ENCODE peak calls at places on chromosomes 16 and 17, in ten cellular contexts. X is MCF 10A, A is BJ, D is tibial nerve, F is stomach, O is H9, K is HFFc6, J is lung, M is B cell, P is MM.1S. Q is an unnamed sample.

GRCh38 chr16:23124315-23124714 is 24.9 kb downstream of the USP31 start:
- DNase-seq in D (no peak), X (peak), F (no peak), M (no peak), A (no peak), K (peak), P (no peak), O (no peak), J (no peak), Q (no peak)

GRCh38 chr16:85316321-85316919 is 204.1 kb upstream of the CIBAR2 start:
- DNase-seq in A (no peak), X (peak), J (peak), P (peak), F (peak), D (no peak), M (no peak), K (peak), O (peak), Q (peak)

GRCh38 chr17:65093930-65094329 is 37.4 kb upstream of the GNA13 start:
- DNase-seq in P (no peak), O (no peak), A (no peak), F (no peak), D (no peak), J (no peak), M (no peak), X (no peak), K (no peak), Q (no peak)

GRCh38 chr17:68096111-68096510 is 60.6 kb downstream of the KPNA2 start:
- DNase-seq in K (no peak), A (no peak), D (no peak), X (no peak), J (no peak), P (no peak), O (no peak), F (no peak), M (no peak), Q (no peak)

GRCh38 chr17:12097326-12097725 is 76.6 kb downstream of the MAP2K4 start:
- DNase-seq in M (no peak), F (no peak), P (no peak), A (no peak), D (no peak), K (no peak), X (no peak), J (no peak), O (no peak), Q (no peak)

GRCh38 chr16:23729503-23730424 is 16.7 kb upstream of the ERN2 start:
- DNase-seq in D (no peak), X (peak), F (peak), A (no peak), P (no peak), O (peak), K (no peak), M (no peak), J (no peak), Q (no peak)

GRCh38 chr17:42243493-42243982 is 32.7 kb downstream of the STAT5B start:
- DNase-seq in A (no peak), X (no peak), M (no peak), O (no peak), K (no peak), F (no peak), P (no peak), D (no peak), J (no peak), Q (peak)

GRCh38 chr16:75256871-75257343 is 5.5 kb upstream of the BCAR1 start:
- DNase-seq in J (no peak), K (no peak), O (peak), F (peak), A (no peak), P (no peak), X (no peak), D (no peak), M (no peak), Q (peak)

GRCh38 chr16:50718061-50718760 is 23.7 kb upstream of the CYLD start:
- DNase-seq in D (no peak), X (no peak), J (no peak), F (no peak), O (no peak), K (peak), M (no peak), P (no peak), A (no peak), Q (no peak)

GRCh38 chr16:17283022-17283421 is 187.7 kb downstream of the XYLT1 start:
- DNase-seq in O (no peak), A (no peak), D (no peak), M (no peak), J (no peak), P (no peak), F (no peak), K (no peak), X (no peak), Q (peak)

GRCh38 chr16:1989826-1990335 is at the start of gene SYNGR3:
- DNase-seq in P (no peak), K (no peak), J (no peak), D (no peak), A (no peak), X (no peak), M (no peak), O (no peak), F (no peak), Q (no peak)

GRCh38 chr17:29143894-29144293 is 36.3 kb downstream of the MYO18A start:
- DNase-seq in A (no peak), X (peak), O (peak), M (no peak), F (no peak), P (peak), J (no peak), D (no peak), K (peak), Q (peak)

GRCh38 chr17:32488604-32489180 is 1.9 kb downstream of the CDK5R1 start:
- DNase-seq in F (no peak), O (no peak), J (no peak), D (no peak), K (no peak), M (no peak), X (no peak), A (no peak), P (no peak), Q (no peak)

GRCh38 chr17:32489320-32490100 is 2.7 kb downstream of the CDK5R1 start:
- DNase-seq in A (no peak), X (no peak), J (no peak), P (no peak), M (no peak), K (no peak), F (no peak), O (no peak), D (no peak), Q (no peak)

GRCh38 chr17:32488177-32488542 is 1.4 kb downstream of the CDK5R1 start:
- DNase-seq in J (no peak), X (no peak), A (no peak), K (no peak), O (no peak), P (no peak), F (no peak), M (no peak), D (no peak), Q (no peak)

GRCh38 chr17:32491371-32492280 is 4.8 kb downstream of the CDK5R1 start:
- DNase-seq in X (peak), K (no peak), D (no peak), F (no peak), A (no peak), O (no peak), P (no peak), J (no peak), M (no peak), Q (no peak)

GRCh38 chr17:32490101-32490482 is 3.3 kb downstream of the CDK5R1 start:
- DNase-seq in D (no peak), P (no peak), O (peak), A (no peak), M (no peak), K (no peak), X (no peak), F (no peak), J (no peak), Q (peak)
- TF ChIP-seq CTCF in D (no peak), P (no peak), O (no peak), A (no peak), M (no peak), K (no peak), X (no peak), F (no peak), J (no peak), Q (no peak)

GRCh38 chr16:88493879-88494278 is 40.8 kb downstream of the ZFPM1 start:
- DNase-seq in A (no peak), J (no peak), F (no peak), X (no peak), D (no peak), K (no peak), P (no peak), M (no peak), O (no peak), Q (no peak)

GRCh38 chr16:88498576-88499208 is 45.6 kb downstream of the ZFPM1 start:
- DNase-seq in A (no peak), M (no peak), X (no peak), O (no peak), J (no peak), K (no peak), P (no peak), F (no peak), D (no peak), Q (no peak)

GRCh38 chr16:88497561-88498420 is 44.7 kb downstream of the ZFPM1 start:
- DNase-seq in A (no peak), O (no peak), X (no peak), D (no peak), F (no peak), P (no peak), K (no peak), M (no peak), J (no peak), Q (no peak)

GRCh38 chr16:88494335-88495154 is 41.5 kb downstream of the ZFPM1 start:
- DNase-seq in J (no peak), F (no peak), X (no peak), D (no peak), P (no peak), K (no peak), O (peak), A (no peak), M (no peak), Q (no peak)

GRCh38 chr16:88495268-88495772 is 42.2 kb downstream of the ZFPM1 start:
- DNase-seq in D (no peak), F (no peak), A (no peak), X (no peak), J (no peak), O (no peak), K (no peak), M (no peak), P (no peak), Q (no peak)
- TF ChIP-seq CTCF in D (no peak), F (no peak), A (no peak), X (no peak), J (no peak), O (no peak), K (no peak), M (no peak), P (no peak), Q (no peak)

GRCh38 chr16:27516360-27516759 is 33.4 kb downstream of the GTF3C1 start:
- DNase-seq in M (no peak), J (no peak), O (no peak), X (no peak), F (no peak), D (no peak), P (no peak), K (no peak), A (no peak), Q (no peak)

GRCh38 chr16:27512061-27512460 is 37.7 kb downstream of the GTF3C1 start:
- DNase-seq in D (no peak), X (no peak), J (no peak), K (no peak), M (no peak), P (no peak), F (no peak), O (no peak), A (no peak), Q (no peak)

GRCh38 chr16:27514806-27515205 is 34.9 kb downstream of the GTF3C1 start:
- DNase-seq in K (no peak), D (no peak), J (no peak), M (no peak), A (no peak), P (no peak), F (no peak), O (no peak), X (no peak), Q (no peak)

GRCh38 chr16:27518226-27518625 is 31.5 kb downstream of the GTF3C1 start:
- DNase-seq in D (no peak), K (no peak), O (no peak), X (no peak), F (no peak), A (no peak), M (no peak), P (no peak), J (no peak), Q (no peak)

DNA sequence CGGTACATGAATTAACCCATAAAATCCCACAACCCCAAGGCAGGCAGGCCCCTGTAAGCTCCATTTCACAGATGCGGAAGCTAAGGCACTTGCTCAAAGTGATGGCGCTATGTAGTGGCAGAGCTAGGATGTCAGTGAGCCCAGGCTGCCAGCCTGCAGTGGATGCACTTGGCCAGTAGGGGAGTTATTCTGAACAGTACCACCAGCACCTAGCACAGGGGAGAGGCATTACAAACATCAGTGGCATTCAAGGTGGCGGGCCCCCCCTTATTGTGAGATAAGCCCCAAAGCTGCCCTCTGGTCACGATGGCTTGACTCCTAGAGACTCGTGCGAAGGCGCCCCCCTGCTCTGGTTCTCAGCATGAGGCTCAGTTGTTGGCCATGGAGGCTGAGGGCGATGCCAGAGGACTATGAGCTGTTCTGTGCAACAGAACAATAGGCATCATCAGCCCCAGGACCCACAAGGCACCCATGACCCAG is 33.8 kb downstream of the GTF3C1 start:
- DNase-seq in O (peak), K (peak), A (no peak), M (no peak), J (no peak), X (peak), P (peak), F (peak), D (no peak), Q (peak)
- TF ChIP-seq CTCF in O (peak), K (peak), A (peak), M (peak), J (no peak), X (peak), P (peak), F (no peak), D (no peak), Q (peak)

GRCh38 chr16:81585785-81586184 is 141.2 kb downstream of the CMIP start:
- DNase-seq in K (no peak), O (peak), D (no peak), F (no peak), X (peak), P (no peak), M (no peak), J (no peak), A (no peak), Q (no peak)
- TF ChIP-seq CTCF in K (peak), O (peak), D (no peak), F (no peak), X (no peak), P (no peak), M (no peak), J (no peak), A (peak), Q (peak)

GRCh38 chr17:40329981-40330794 is 21.2 kb downstream of the RARA start:
- DNase-seq in P (no peak), O (no peak), J (no peak), M (no peak), F (peak), X (peak), D (no peak), A (no peak), K (no peak), Q (no peak)
- TF ChIP-seq CTCF in P (no peak), O (no peak), J (no peak), M (no peak), F (no peak), X (no peak), D (no peak), A (no peak), K (no peak), Q (no peak)

GRCh38 chr17:34163681-34164080 is 91.4 kb upstream of the CCL2 start:
- DNase-seq in F (no peak), P (peak), D (no peak), X (no peak), K (peak), A (no peak), O (peak), J (no peak), M (no peak), Q (no peak)
- TF ChIP-seq CTCF in F (no peak), P (peak), D (no peak), X (no peak), K (peak), A (peak), O (peak), J (no peak), M (no peak), Q (peak)

Q was measured in glutamatergic neuron.